ENCODE peak calls at places on chromosomes 16 and 17, in nine cellular contexts. One of them, this sample, is unnamed.

GRCh38 chr16:31471875-31472558 is at the start of gene TGFB1I1:
- DNase-seq in esophagus squamous epithelium: no peak
- DNase-seq in AG04450: peak
- DNase-seq in A549: peak
- DNase-seq in transverse colon: peak
- DNase-seq in IMR-90: peak
- DNase-seq in right atrium auricular region: peak
- DNase-seq in esophagus muscularis mucosa: no peak
- DNase-seq in stomach: no peak
- DNase-seq in this sample: no peak

GRCh38 chr17:80918731-80919130 is 72.9 kb upstream of the CHMP6 start:
- DNase-seq in right atrium auricular region: no peak
- DNase-seq in esophagus squamous epithelium: no peak
- DNase-seq in stomach: no peak
- DNase-seq in transverse colon: no peak
- DNase-seq in AG04450: no peak
- DNase-seq in A549: no peak
- DNase-seq in esophagus muscularis mucosa: no peak
- DNase-seq in IMR-90: no peak
- DNase-seq in this sample: no peak

GRCh38 chr16:67024384-67024896 is 4.5 kb upstream of the CBFB start:
- DNase-seq in esophagus muscularis mucosa: no peak
- DNase-seq in A549: no peak
- DNase-seq in stomach: no peak
- DNase-seq in AG04450: no peak
- DNase-seq in transverse colon: peak
- DNase-seq in IMR-90: no peak
- DNase-seq in esophagus squamous epithelium: no peak
- DNase-seq in right atrium auricular region: no peak
- DNase-seq in this sample: peak

GRCh38 chr16:16083421-16084156 is 134.2 kb downstream of the ABCC1 start:
- DNase-seq in stomach: no peak
- DNase-seq in IMR-90: peak
- DNase-seq in esophagus squamous epithelium: no peak
- DNase-seq in AG04450: no peak
- DNase-seq in A549: peak
- DNase-seq in transverse colon: no peak
- DNase-seq in esophagus muscularis mucosa: no peak
- DNase-seq in right atrium auricular region: no peak
- DNase-seq in this sample: no peak

GRCh38 chr16:88810868-88811599 is 694 bp downstream of the APRT start:
- DNase-seq in right atrium auricular region: peak
- DNase-seq in AG04450: peak
- DNase-seq in IMR-90: peak
- DNase-seq in A549: peak
- DNase-seq in esophagus squamous epithelium: no peak
- DNase-seq in stomach: peak
- DNase-seq in transverse colon: peak
- DNase-seq in esophagus muscularis mucosa: no peak
- DNase-seq in this sample: peak

GRCh38 chr17:54898576-54898975 is 2.1 kb upstream of the TOM1L1 start:
- DNase-seq in esophagus squamous epithelium: no peak
- DNase-seq in right atrium auricular region: no peak
- DNase-seq in AG04450: no peak
- DNase-seq in esophagus muscularis mucosa: no peak
- DNase-seq in stomach: no peak
- DNase-seq in transverse colon: no peak
- DNase-seq in IMR-90: no peak
- DNase-seq in A549: no peak
- DNase-seq in this sample: no peak

GRCh38 chr16:84049403-84050060 is 6.9 kb upstream of the SLC38A8 start:
- DNase-seq in right atrium auricular region: no peak
- DNase-seq in esophagus muscularis mucosa: no peak
- DNase-seq in A549: no peak
- DNase-seq in esophagus squamous epithelium: no peak
- DNase-seq in AG04450: no peak
- DNase-seq in IMR-90: no peak
- DNase-seq in transverse colon: no peak
- DNase-seq in stomach: no peak
- DNase-seq in this sample: no peak

GRCh38 chr17:65198653-65199382 is 61.6 kb downstream of the RGS9 start:
- DNase-seq in AG04450: no peak
- DNase-seq in right atrium auricular region: no peak
- DNase-seq in esophagus squamous epithelium: no peak
- DNase-seq in stomach: no peak
- DNase-seq in esophagus muscularis mucosa: no peak
- DNase-seq in A549: peak
- DNase-seq in transverse colon: no peak
- DNase-seq in IMR-90: peak
- DNase-seq in this sample: peak

GRCh38 chr16:54174201-54174600 is 112.4 kb downstream of the IRX3 start:
- DNase-seq in transverse colon: no peak
- DNase-seq in A549: no peak
- DNase-seq in right atrium auricular region: no peak
- DNase-seq in IMR-90: no peak
- DNase-seq in AG04450: no peak
- DNase-seq in esophagus muscularis mucosa: no peak
- DNase-seq in esophagus squamous epithelium: no peak
- DNase-seq in stomach: no peak
- DNase-seq in this sample: no peak

GRCh38 chr16:46918905-46919792 is 35.0 kb downstream of the GPT2 start:
- DNase-seq in esophagus muscularis mucosa: no peak
- DNase-seq in transverse colon: peak
- DNase-seq in right atrium auricular region: no peak
- DNase-seq in IMR-90: no peak
- DNase-seq in A549: no peak
- DNase-seq in esophagus squamous epithelium: no peak
- DNase-seq in stomach: peak
- DNase-seq in AG04450: no peak
- DNase-seq in this sample: no peak

GRCh38 chr16:80391095-80391494 is 149.7 kb upstream of the DYNLRB2 start:
- DNase-seq in right atrium auricular region: no peak
- DNase-seq in esophagus muscularis mucosa: no peak
- DNase-seq in IMR-90: no peak
- DNase-seq in transverse colon: no peak
- DNase-seq in stomach: no peak
- DNase-seq in AG04450: no peak
- DNase-seq in esophagus squamous epithelium: no peak
- DNase-seq in A549: no peak
- DNase-seq in this sample: no peak

GRCh38 chr16:3987231-3987630 is 106.7 kb upstream of the CREBBP start:
- DNase-seq in AG04450: no peak
- DNase-seq in right atrium auricular region: no peak
- DNase-seq in transverse colon: no peak
- DNase-seq in stomach: no peak
- DNase-seq in A549: no peak
- DNase-seq in esophagus muscularis mucosa: no peak
- DNase-seq in esophagus squamous epithelium: no peak
- DNase-seq in IMR-90: no peak
- DNase-seq in this sample: no peak

GRCh38 chr17:7213895-7214299 is 5.7 kb downstream of the DLG4 start:
- DNase-seq in A549: peak
- DNase-seq in transverse colon: peak
- DNase-seq in IMR-90: peak
- DNase-seq in right atrium auricular region: peak
- DNase-seq in esophagus squamous epithelium: no peak
- DNase-seq in AG04450: no peak
- DNase-seq in stomach: peak
- DNase-seq in esophagus muscularis mucosa: no peak
- DNase-seq in this sample: no peak

GRCh38 chr16:4142268-4142667 is 26.0 kb upstream of the ADCY9 start:
- DNase-seq in esophagus squamous epithelium: no peak
- DNase-seq in IMR-90: no peak
- DNase-seq in transverse colon: no peak
- DNase-seq in AG04450: no peak
- DNase-seq in esophagus muscularis mucosa: no peak
- DNase-seq in stomach: no peak
- DNase-seq in A549: no peak
- DNase-seq in right atrium auricular region: no peak
- DNase-seq in this sample: peak

GRCh38 chr16:5776876-5777275 is 679.3 kb upstream of the EEF2KMT start:
- DNase-seq in AG04450: no peak
- DNase-seq in esophagus squamous epithelium: no peak
- DNase-seq in esophagus muscularis mucosa: no peak
- DNase-seq in A549: no peak
- DNase-seq in right atrium auricular region: no peak
- DNase-seq in transverse colon: no peak
- DNase-seq in stomach: no peak
- DNase-seq in IMR-90: no peak
- DNase-seq in this sample: no peak

DNA sequence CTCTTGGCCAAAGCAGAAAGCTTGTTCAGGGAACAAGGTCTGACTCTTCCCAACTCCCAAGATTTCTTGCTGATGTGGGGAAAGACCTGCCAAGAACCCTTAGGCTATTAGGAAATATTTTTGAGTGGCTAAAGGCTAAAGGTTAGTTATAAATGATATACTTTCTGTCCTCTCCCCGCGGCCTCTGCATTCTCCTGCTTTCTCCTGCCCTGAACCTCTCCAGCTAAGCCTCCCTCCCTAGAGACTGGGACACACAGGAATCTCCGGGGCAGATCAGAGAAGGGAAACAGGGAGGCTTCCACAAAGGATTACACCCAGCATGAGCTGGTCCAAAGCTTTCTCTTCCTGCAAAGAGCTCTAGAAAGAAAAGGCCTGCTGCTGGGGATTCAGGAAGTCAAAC is 2.3 kb downstream of the SLC43A2 start:
- DNase-seq in AG04450: no peak
- DNase-seq in IMR-90: no peak
- DNase-seq in transverse colon: no peak
- DNase-seq in esophagus muscularis mucosa: no peak
- DNase-seq in esophagus squamous epithelium: no peak
- DNase-seq in stomach: no peak
- DNase-seq in right atrium auricular region: no peak
- DNase-seq in A549: no peak
- DNase-seq in this sample: no peak
- H3K4me3 ChIP-seq in AG04450: no peak
- H3K4me3 ChIP-seq in IMR-90: no peak
- H3K4me3 ChIP-seq in transverse colon: no peak
- H3K4me3 ChIP-seq in esophagus muscularis mucosa: no peak
- H3K4me3 ChIP-seq in esophagus squamous epithelium: no peak
- H3K4me3 ChIP-seq in stomach: no peak
- H3K4me3 ChIP-seq in right atrium auricular region: no peak
- H3K4me3 ChIP-seq in A549: no peak
- H3K4me3 ChIP-seq in this sample: no peak

GRCh38 chr16:13896543-13897182 is 23.3 kb upstream of the ERCC4 start:
- DNase-seq in AG04450: no peak
- DNase-seq in A549: peak
- DNase-seq in right atrium auricular region: no peak
- DNase-seq in stomach: no peak
- DNase-seq in esophagus squamous epithelium: no peak
- DNase-seq in IMR-90: peak
- DNase-seq in transverse colon: no peak
- DNase-seq in esophagus muscularis mucosa: no peak
- DNase-seq in this sample: no peak
- TF ChIP-seq CTCF in AG04450: peak
- TF ChIP-seq CTCF in A549: peak
- TF ChIP-seq CTCF in right atrium auricular region: no peak
- TF ChIP-seq CTCF in stomach: no peak
- TF ChIP-seq CTCF in esophagus squamous epithelium: no peak
- TF ChIP-seq CTCF in IMR-90: peak
- TF ChIP-seq CTCF in transverse colon: no peak
- TF ChIP-seq CTCF in esophagus muscularis mucosa: no peak
- TF ChIP-seq CTCF in this sample: no peak

DNA sequence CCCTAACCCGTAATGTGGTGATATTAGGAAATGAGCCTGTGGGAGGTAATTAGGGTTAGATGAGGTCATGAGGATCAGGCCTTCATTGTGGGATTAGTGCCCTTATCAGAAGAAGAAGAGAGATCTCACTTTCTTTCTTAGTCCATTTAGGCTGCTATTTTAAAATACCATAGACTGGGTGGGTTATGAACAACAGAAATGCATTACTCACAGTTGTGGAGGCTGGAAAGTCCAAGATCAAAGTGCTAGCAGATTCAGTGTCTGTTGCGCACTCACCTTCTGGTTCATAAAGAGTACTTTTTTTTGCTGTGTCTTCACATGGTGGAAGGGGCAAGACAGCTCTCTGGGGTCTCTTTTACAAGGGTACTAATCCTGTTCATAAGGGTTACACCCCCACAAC is 4.6 kb upstream of the CD300H start:
- DNase-seq in IMR-90: no peak
- DNase-seq in right atrium auricular region: no peak
- DNase-seq in A549: no peak
- DNase-seq in stomach: no peak
- DNase-seq in esophagus muscularis mucosa: no peak
- DNase-seq in AG04450: no peak
- DNase-seq in transverse colon: no peak
- DNase-seq in esophagus squamous epithelium: no peak
- DNase-seq in this sample: no peak
- H3K27ac ChIP-seq in IMR-90: no peak
- H3K27ac ChIP-seq in right atrium auricular region: no peak
- H3K27ac ChIP-seq in A549: no peak
- H3K27ac ChIP-seq in stomach: no peak
- H3K27ac ChIP-seq in esophagus muscularis mucosa: no peak
- H3K27ac ChIP-seq in AG04450: no peak
- H3K27ac ChIP-seq in transverse colon: no peak
- H3K27ac ChIP-seq in esophagus squamous epithelium: no peak
- H3K27ac ChIP-seq in this sample: no peak

DNA sequence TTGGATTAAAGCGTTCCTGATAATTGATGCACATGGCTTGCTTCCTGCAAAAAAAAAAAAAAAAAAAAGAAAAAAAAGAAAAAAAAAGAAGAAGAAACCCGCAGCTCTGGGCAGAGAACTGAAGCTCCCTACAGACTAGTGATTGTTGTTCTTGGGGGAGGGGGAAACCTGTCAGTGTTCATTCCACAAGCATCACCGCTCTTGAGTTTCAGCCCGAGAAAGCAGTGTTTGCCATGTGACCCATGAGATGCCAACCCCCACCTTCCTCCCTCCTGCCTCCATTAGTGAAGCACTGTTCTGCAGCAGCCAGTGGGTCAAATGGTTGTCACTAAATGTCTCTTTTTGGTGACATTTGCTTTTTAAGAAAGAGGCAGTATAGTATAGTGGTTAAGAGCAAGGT is 1.7 kb downstream of the USP43 start:
- DNase-seq in esophagus muscularis mucosa: no peak
- DNase-seq in esophagus squamous epithelium: no peak
- DNase-seq in AG04450: no peak
- DNase-seq in right atrium auricular region: no peak
- DNase-seq in transverse colon: no peak
- DNase-seq in IMR-90: no peak
- DNase-seq in A549: no peak
- DNase-seq in stomach: no peak
- DNase-seq in this sample: no peak
- H3K4me3 ChIP-seq in esophagus muscularis mucosa: no peak
- H3K4me3 ChIP-seq in esophagus squamous epithelium: peak
- H3K4me3 ChIP-seq in AG04450: no peak
- H3K4me3 ChIP-seq in right atrium auricular region: no peak
- H3K4me3 ChIP-seq in transverse colon: no peak
- H3K4me3 ChIP-seq in IMR-90: no peak
- H3K4me3 ChIP-seq in A549: no peak
- H3K4me3 ChIP-seq in stomach: peak
- H3K4me3 ChIP-seq in this sample: no peak

GRCh38 chr17:68133370-68134045 is 98.0 kb downstream of the KPNA2 start:
- DNase-seq in transverse colon: no peak
- DNase-seq in right atrium auricular region: no peak
- DNase-seq in IMR-90: no peak
- DNase-seq in esophagus squamous epithelium: no peak
- DNase-seq in AG04450: no peak
- DNase-seq in A549: no peak
- DNase-seq in esophagus muscularis mucosa: no peak
- DNase-seq in stomach: no peak
- DNase-seq in this sample: no peak
- TF ChIP-seq CTCF in transverse colon: no peak
- TF ChIP-seq CTCF in right atrium auricular region: peak
- TF ChIP-seq CTCF in IMR-90: no peak
- TF ChIP-seq CTCF in esophagus squamous epithelium: no peak
- TF ChIP-seq CTCF in AG04450: no peak
- TF ChIP-seq CTCF in A549: no peak
- TF ChIP-seq CTCF in esophagus muscularis mucosa: no peak
- TF ChIP-seq CTCF in stomach: no peak
- TF ChIP-seq CTCF in this sample: no peak